ENCODE peak calls at places on chromosome 7, in eight cellular contexts. F, L, H, Y, X, Z, K and A are unnamed samples.
A peak's percentile ranks its signal among the peaks of the same experiment; 100 is the strongest.

GRCh38 chr7:86653919-86654659 is 10.4 kb downstream of the GRM3 start:
- DNase-seq in Y (no peak), F (no peak), L (peak; percentile 14), H (no peak), X (no peak), Z (no peak), K (no peak), A (peak; percentile 51)

GRCh38 chr7:102841290-102841689 is 71.5 kb upstream of the LRRC17 start:
- DNase-seq in K (no peak), F (no peak), Y (no peak), L (no peak), H (no peak), X (no peak), Z (no peak), A (no peak)

GRCh38 chr7:98341106-98341505 is 59.6 kb downstream of the BRI3 start:
- DNase-seq in L (no peak), K (no peak), Z (no peak), H (no peak), Y (no peak), F (no peak), X (no peak), A (no peak)

GRCh38 chr7:34155225-34155908 is 250.0 kb downstream of the BMPER start:
- DNase-seq in Y (peak; percentile 66), X (no peak), H (no peak), K (no peak), Z (no peak), F (peak; percentile 50), L (no peak), A (no peak)

GRCh38 chr7:35753761-35754603 is 46.9 kb upstream of the SEPTIN7 start:
- DNase-seq in K (no peak), X (no peak), F (no peak), Y (no peak), L (no peak), H (no peak), Z (no peak), A (no peak)

GRCh38 chr7:2813350-2814185 is 30.5 kb downstream of the GNA12 start:
- DNase-seq in Y (no peak), F (no peak), L (no peak), K (no peak), H (no peak), Z (no peak), X (peak; percentile 32), A (no peak)

GRCh38 chr7:15007507-15007906 is 105.0 kb upstream of the DGKB start:
- DNase-seq in H (peak; percentile 32), Y (no peak), F (no peak), L (peak; percentile 30), Z (no peak), K (peak; percentile 12), X (peak; percentile 57), A (no peak)

GRCh38 chr7:44066111-44066460 is 719 bp upstream of the PGAM2 start:
- DNase-seq in H (no peak), Y (no peak), F (no peak), Z (no peak), K (no peak), L (no peak), X (no peak), A (peak; percentile 55)

GRCh38 chr7:110322796-110323195 is 768.1 kb upstream of the LRRN3 start:
- DNase-seq in H (no peak), X (no peak), Z (no peak), Y (no peak), L (no peak), K (no peak), F (no peak), A (no peak)

GRCh38 chr7:32102432-32102851 is 32.2 kb upstream of the PDE1C start:
- DNase-seq in Y (no peak), F (no peak), L (no peak), K (no peak), H (no peak), X (no peak), Z (no peak), A (no peak)

GRCh38 chr7:136405931-136406777 is 429.0 kb upstream of the MTPN start:
- DNase-seq in L (peak; percentile 68), H (peak; percentile 80), F (no peak), Z (no peak), X (no peak), Y (peak; percentile 24), K (peak; percentile 31), A (no peak)

GRCh38 chr7:116683786-116684185 is 11.8 kb downstream of the MET start:
- DNase-seq in L (no peak), Z (no peak), K (no peak), X (no peak), H (peak; percentile 73), Y (no peak), F (no peak), A (no peak)

GRCh38 chr7:16942929-16943509 is 61.2 kb upstream of the AGR3 start:
- DNase-seq in H (no peak), Y (no peak), Z (no peak), K (no peak), F (no peak), L (no peak), X (no peak), A (no peak)

GRCh38 chr7:101094791-101095375 is 9.6 kb downstream of the TRIM56 start:
- DNase-seq in Y (no peak), H (peak; percentile 37), F (no peak), X (peak; percentile 73), Z (no peak), L (peak; percentile 73), K (no peak), A (no peak)

GRCh38 chr7:1340031-1340430 is 107.4 kb downstream of the UNCX start:
- DNase-seq in L (no peak), X (no peak), Y (no peak), F (no peak), H (no peak), Z (no peak), K (no peak), A (peak; percentile 58)

GRCh38 chr7:140003913-140004382 is 58.8 kb downstream of the PARP12 start:
- DNase-seq in H (peak; percentile 70), L (peak; percentile 77), Y (peak; percentile 42), Z (no peak), K (peak; percentile 17), F (no peak), X (no peak), A (no peak)

GRCh38 chr7:95398155-95398940 is 2.2 kb upstream of the PON3 start:
- DNase-seq in Z (no peak), X (no peak), L (no peak), F (no peak), K (no peak), Y (no peak), H (no peak), A (no peak)

GRCh38 chr7:46486264-46487206 is 565.5 kb upstream of the IGFBP3 start:
- DNase-seq in X (no peak), Y (peak; percentile 60), L (no peak), H (no peak), Z (no peak), F (no peak), K (no peak), A (peak; percentile 69)

GRCh38 chr7:144489504-144489903 is 86.0 kb upstream of the NOBOX start:
- DNase-seq in X (no peak), F (no peak), Y (no peak), K (no peak), Z (no peak), H (no peak), L (no peak), A (no peak)